ENCODE peak calls at places on chromosomes 7 and 10, in five cellular contexts. X is NCI-H2029, W is glutamatergic neuron, V is AG20443, L is dorsolateral prefrontal cortex. M is an unnamed sample.

GRCh38 chr10:13038346-13038745 is 36.8 kb upstream of the CCDC3 start:
- DNase-seq in L (no peak), W (no peak), X (no peak), V (no peak), M (no peak)

GRCh38 chr7:132386249-132386681 is 190.0 kb downstream of the PLXNA4 start:
- DNase-seq in X (peak; percentile 79), W (peak; percentile 81), L (no peak), V (peak; percentile 74), M (no peak)

GRCh38 chr10:6562221-6562620 is 17.9 kb downstream of the PRKCQ start:
- DNase-seq in W (no peak), X (no peak), L (no peak), V (no peak), M (no peak)

GRCh38 chr7:132117181-132117580 is 459.1 kb downstream of the PLXNA4 start:
- DNase-seq in L (no peak), X (no peak), V (peak; percentile 66), W (no peak), M (no peak)

GRCh38 chr10:15349133-15349532 is 22.0 kb downstream of the FAM171A1 start:
- DNase-seq in W (no peak), L (no peak), V (no peak), X (no peak), M (no peak)

GRCh38 chr10:49610015-49610734 is at the start of gene SLC18A3:
- DNase-seq in V (no peak), X (no peak), W (peak; percentile 66), L (peak; percentile 11), M (no peak)

GRCh38 chr7:6430271-6430940 is 17.3 kb downstream of the DAGLB start:
- DNase-seq in W (no peak), V (no peak), L (no peak), X (no peak), M (no peak)

GRCh38 chr7:66883716-66884115 is 37.3 kb upstream of the TMEM248 start:
- DNase-seq in X (no peak), L (no peak), W (no peak), V (no peak), M (no peak)

GRCh38 chr10:124741922-124742417 is 2.2 kb downstream of the FAM53B start:
- DNase-seq in X (peak; percentile 31), L (no peak), W (peak; percentile 50), V (no peak), M (no peak)

GRCh38 chr7:77383333-77383740 is 32.8 kb downstream of the GSAP start:
- DNase-seq in W (no peak), V (peak; percentile 18), L (no peak), X (no peak), M (no peak)

GRCh38 chr7:98223898-98224700 is 12.9 kb downstream of the BHLHA15 start:
- DNase-seq in W (no peak), V (no peak), X (no peak), L (no peak), M (no peak)

M was measured in DMS 273 treated with DMSO at 0.1 percent for 48 hours.